ENCODE peak calls at places on chromosome 17, in six cellular contexts. B is T follicular helper cell, E is Daoy, N is prostate gland, X is mammary epithelial cell, D is AG04450. R is an unnamed sample.

GRCh38 chr17:42325026-42325425 is 36.7 kb downstream of the STAT5A start:
- DNase-seq in B (no peak), E (peak), N (peak), X (peak), D (peak), R (peak)

GRCh38 chr17:32636593-32637218 is 149.9 kb downstream of the CDK5R1 start:
- DNase-seq in B (no peak), E (no peak), N (no peak), X (no peak), D (no peak), R (peak)

GRCh38 chr17:2034806-2035548 is 5.0 kb downstream of the DPH1 start:
- DNase-seq in B (no peak), E (no peak), N (no peak), X (no peak), D (no peak), R (no peak)

GRCh38 chr17:78107976-78108725 is 20.4 kb downstream of the TMC6 start:
- DNase-seq in B (no peak), E (no peak), N (no peak), X (no peak), D (no peak), R (no peak)

GRCh38 chr17:74280093-74280513 is 6.1 kb downstream of the DNAI2 start:
- DNase-seq in B (peak), E (no peak), N (no peak), X (no peak), D (no peak), R (no peak)

GRCh38 chr17:29567362-29568330 is 809 bp upstream of the ABHD15 start:
- DNase-seq in B (peak), E (peak), N (peak), X (peak), D (no peak), R (no peak)

GRCh38 chr17:2724783-2725164 is 13.2 kb upstream of the CLUH start:
- DNase-seq in B (no peak), E (peak), N (no peak), X (peak), D (no peak), R (peak)

GRCh38 chr17:62653831-62654829 is 26.7 kb downstream of the MRC2 start:
- DNase-seq in B (no peak), E (no peak), N (peak), X (no peak), D (no peak), R (no peak)

GRCh38 chr17:17035490-17035889 is 6.8 kb upstream of the MPRIP start:
- DNase-seq in B (no peak), E (no peak), N (no peak), X (no peak), D (no peak), R (no peak)

GRCh38 chr17:41781404-41782110 is 5.0 kb downstream of the JUP start:
- DNase-seq in B (no peak), E (no peak), N (no peak), X (no peak), D (no peak), R (no peak)

GRCh38 chr17:27496501-27496943 is 40.3 kb downstream of the KSR1 start:
- DNase-seq in B (no peak), E (no peak), N (peak), X (no peak), D (no peak), R (no peak)

GRCh38 chr17:65545708-65546523 is 15.5 kb downstream of the AXIN2 start:
- DNase-seq in B (no peak), E (no peak), N (no peak), X (no peak), D (no peak), R (no peak)

GRCh38 chr17:54009502-54009901 is 186.8 kb downstream of the KIF2B start:
- DNase-seq in B (no peak), E (no peak), N (no peak), X (no peak), D (no peak), R (no peak)

GRCh38 chr17:10052414-10052813 is 146.0 kb downstream of the GAS7 start:
- DNase-seq in B (no peak), E (no peak), N (no peak), X (no peak), D (no peak), R (no peak)

GRCh38 chr17:62735027-62735651 is 73.0 kb downstream of the MARCHF10 start:
- DNase-seq in B (no peak), E (no peak), N (no peak), X (no peak), D (no peak), R (peak)

GRCh38 chr17:58643147-58643546 is 48.7 kb downstream of the TEX14 start:
- DNase-seq in B (no peak), E (peak), N (no peak), X (peak), D (peak), R (peak)

GRCh38 chr17:41338961-41339485 is 11.6 kb downstream of the KRT33A start:
- DNase-seq in B (peak), E (no peak), N (no peak), X (peak), D (no peak), R (peak)

GRCh38 chr17:64304512-64304911 is 41.5 kb upstream of the TEX2 start:
- DNase-seq in B (no peak), E (no peak), N (no peak), X (no peak), D (no peak), R (no peak)

GRCh38 chr17:42414782-42415409 is 8.2 kb downstream of the CAVIN1 start:
- DNase-seq in B (peak), E (no peak), N (no peak), X (no peak), D (no peak), R (peak)

GRCh38 chr17:65751263-65751662 is 189.8 kb upstream of the AXIN2 start:
- DNase-seq in B (no peak), E (no peak), N (no peak), X (no peak), D (no peak), R (no peak)

GRCh38 chr17:7862692-7863437 is 5.1 kb downstream of the CYB5D1 start:
- DNase-seq in B (no peak), E (no peak), N (peak), X (no peak), D (no peak), R (peak)

GRCh38 chr17:4808378-4808767 is 1.4 kb downstream of the PLD2 start:
- DNase-seq in B (no peak), E (no peak), N (peak), X (no peak), D (no peak), R (no peak)

GRCh38 chr17:55872374-55872773 is 121.5 kb downstream of the PCTP start:
- DNase-seq in B (no peak), E (no peak), N (no peak), X (no peak), D (no peak), R (no peak)

GRCh38 chr17:82875418-82875856 is 35.6 kb upstream of the ZNF750 start:
- DNase-seq in B (no peak), E (no peak), N (peak), X (peak), D (no peak), R (peak)

GRCh38 chr17:47697948-47698711 is 4.2 kb downstream of the TBKBP1 start:
- DNase-seq in B (no peak), E (no peak), N (no peak), X (no peak), D (no peak), R (no peak)

GRCh38 chr17:67845374-67845773 is 20.1 kb downstream of the BPTF start:
- DNase-seq in B (no peak), E (no peak), N (no peak), X (no peak), D (no peak), R (no peak)

GRCh38 chr17:10428781-10429180 is 7.0 kb upstream of the MYH8 start:
- DNase-seq in B (no peak), E (no peak), N (no peak), X (no peak), D (no peak), R (no peak)

GRCh38 chr17:40556884-40557414 is 8.3 kb downstream of the CCR7 start:
- DNase-seq in B (no peak), E (peak), N (no peak), X (no peak), D (no peak), R (no peak)

GRCh38 chr17:57663326-57664070 is 81.6 kb downstream of the CCDC182 start:
- DNase-seq in B (no peak), E (no peak), N (no peak), X (no peak), D (no peak), R (no peak)

GRCh38 chr17:8481089-8481488 is 45.4 kb downstream of the NDEL1 start:
- DNase-seq in B (no peak), E (no peak), N (no peak), X (peak), D (no peak), R (no peak)

GRCh38 chr17:7129311-7129710 is 14.7 kb upstream of the ASGR2 start:
- DNase-seq in B (no peak), E (no peak), N (no peak), X (no peak), D (no peak), R (no peak)

GRCh38 chr17:60149691-60150582 is at the start of gene CA4:
- DNase-seq in B (no peak), E (no peak), N (no peak), X (no peak), D (no peak), R (no peak)